ENCODE peak calls at places on chromosomes 6 and 20, in five cellular contexts. Q, O, D, B and W are unnamed samples.

GRCh38 chr6:165439928-165440554 is 130.6 kb upstream of the C6orf118 start:
- DNase-seq in Q (no peak), O (peak; percentile 28), D (peak; percentile 58), B (peak; percentile 29), W (no peak)

GRCh38 chr6:124798942-124799496 is 163.2 kb upstream of the RNF217 start:
- DNase-seq in Q (no peak), O (no peak), D (no peak), B (no peak), W (no peak)

GRCh38 chr6:72182337-72183246 is 296.2 kb downstream of the RIMS1 start:
- DNase-seq in Q (no peak), O (peak; percentile 52), D (no peak), B (peak; percentile 24), W (peak; percentile 60)

GRCh38 chr20:58847483-58847882 is 3.2 kb downstream of the GNAS-AS1 start:
- DNase-seq in Q (no peak), O (no peak), D (peak; percentile 14), B (no peak), W (no peak)

GRCh38 chr6:36383608-36384007 is 3.9 kb downstream of the ETV7 start:
- DNase-seq in Q (no peak), O (no peak), D (no peak), B (no peak), W (no peak)

GRCh38 chr6:113873043-113873667 is 16.0 kb downstream of the MARCKS start:
- DNase-seq in Q (no peak), O (peak; percentile 94), D (no peak), B (no peak), W (peak; percentile 88)

GRCh38 chr6:53593001-53593488 is 48.1 kb upstream of the GCLC start:
- DNase-seq in Q (no peak), O (no peak), D (no peak), B (peak; percentile 37), W (no peak)

GRCh38 chr6:41541364-41541763 is 4.8 kb upstream of the FOXP4 start:
- DNase-seq in Q (no peak), O (no peak), D (no peak), B (no peak), W (no peak)

GRCh38 chr6:163457637-163458561 is 43.4 kb downstream of the QKI start:
- DNase-seq in Q (no peak), O (peak; percentile 3), D (no peak), B (peak; percentile 62), W (peak; percentile 11)

GRCh38 chr20:37351689-37352610 is 6.0 kb downstream of the SRC start:
- DNase-seq in Q (no peak), O (no peak), D (no peak), B (no peak), W (no peak)

GRCh38 chr6:41343641-41344187 is 8.3 kb downstream of the NCR2 start:
- DNase-seq in Q (no peak), O (no peak), D (no peak), B (no peak), W (no peak)

GRCh38 chr6:170440437-170440836 is 112.7 kb downstream of the PSMB1 start:
- DNase-seq in Q (no peak), O (no peak), D (no peak), B (no peak), W (no peak)

GRCh38 chr6:46815130-46815529 is 21.9 kb downstream of the MEP1A start:
- DNase-seq in Q (no peak), O (peak; percentile 84), D (no peak), B (no peak), W (peak; percentile 67)

GRCh38 chr20:62776692-62777527 is 19.4 kb upstream of the MRGBP start:
- DNase-seq in Q (no peak), O (peak; percentile 90), D (peak; percentile 85), B (no peak), W (peak; percentile 55)

GRCh38 chr20:16115891-16116577 is 457.2 kb downstream of the KIF16B start:
- DNase-seq in Q (no peak), O (no peak), D (no peak), B (no peak), W (no peak)

GRCh38 chr6:88565409-88565811 is 398.0 kb downstream of the RNGTT start:
- DNase-seq in Q (no peak), O (no peak), D (no peak), B (no peak), W (no peak)